ENCODE peak calls at places on chromosomes 6 and 20, in eight cellular contexts. I is activated CD8-positive, alpha-beta memory T cell treated with anti-CD3 and anti-CD28 coated beads for 48 hours; N is Calu3; D is activated CD4-positive, alpha-beta T cell treated with anti-CD3 and anti-CD28 coated beads, Interleukin-2, amount 50 U/mL, for 1 hour; Q is AML-193; C is NCI-H1436; R is KG1; W is body of pancreas. X is an unnamed sample.

GRCh38 chr6:164346631-164347030 is 932.1 kb downstream of the QKI start:
- DNase-seq in I (no peak), N (no peak), D (no peak), Q (no peak), C (no peak), R (no peak), W (no peak), X (no peak)

GRCh38 chr6:157563611-157564284 is 182.8 kb downstream of the ZDHHC14 start:
- DNase-seq in I (no peak), N (no peak), D (no peak), Q (no peak), C (no peak), R (no peak), W (no peak), X (no peak)

GRCh38 chr20:53739799-53740785 is 146.5 kb upstream of the ZNF217 start:
- DNase-seq in I (no peak), N (peak), D (no peak), Q (peak), C (no peak), R (no peak), W (peak), X (no peak)

GRCh38 chr6:53327017-53327395 is 21.7 kb downstream of the ELOVL5 start:
- DNase-seq in I (no peak), N (no peak), D (no peak), Q (no peak), C (no peak), R (no peak), W (no peak), X (no peak)

GRCh38 chr6:16804515-16805161 is 43.4 kb upstream of the ATXN1 start:
- DNase-seq in I (no peak), N (no peak), D (no peak), Q (peak), C (no peak), R (no peak), W (no peak), X (no peak)

GRCh38 chr6:113221850-113222249 is 635.3 kb upstream of the MARCKS start:
- DNase-seq in I (no peak), N (no peak), D (no peak), Q (no peak), C (no peak), R (no peak), W (no peak), X (no peak)

GRCh38 chr6:122696853-122697252 is 82.7 kb upstream of the FABP7 start:
- DNase-seq in I (no peak), N (peak), D (no peak), Q (no peak), C (no peak), R (no peak), W (no peak), X (no peak)

GRCh38 chr20:1377341-1377871 is 15.4 kb downstream of the FKBP1A start:
- DNase-seq in I (no peak), N (no peak), D (no peak), Q (no peak), C (no peak), R (no peak), W (no peak), X (no peak)